ENCODE peak calls at places on chromosomes 12 and 14, in four cellular contexts. K, N, A and O are unnamed samples.

GRCh38 chr14:94004015-94004414 is 6.9 kb downstream of the CCDC197 start:
- DNase-seq in A (no peak), N (no peak), K (no peak), O (no peak)

GRCh38 chr14:62645649-62646048 is 399.6 kb downstream of the KCNH5 start:
- DNase-seq in N (no peak), K (no peak), A (no peak), O (no peak)

GRCh38 chr14:77407158-77407557 is 16.2 kb downstream of the NOXRED1 start:
- DNase-seq in N (no peak), K (no peak), A (no peak), O (no peak)

GRCh38 chr14:54809767-54810166 is 92.9 kb downstream of the GCH1 start:
- DNase-seq in A (no peak), K (no peak), N (no peak), O (no peak)

GRCh38 chr12:42648061-42648460 is 58.5 kb upstream of the PRICKLE1 start:
- DNase-seq in N (no peak), K (no peak), A (no peak), O (no peak)

GRCh38 chr14:71321556-71322315 is 414.5 kb downstream of the PCNX1 start:
- DNase-seq in K (peak; percentile 19), N (no peak), A (no peak), O (no peak)

GRCh38 chr12:57087689-57088441 is 1.0 kb upstream of the NAB2 start:
- DNase-seq in K (peak; percentile 86), N (peak; percentile 86), A (peak; percentile 98), O (peak; percentile 92)

GRCh38 chr14:99879401-99880295 is 86.4 kb downstream of the EML1 start:
- DNase-seq in A (no peak), K (no peak), N (no peak), O (no peak)

GRCh38 chr14:101470266-101470665 is 91.0 kb upstream of the DIO3 start:
- DNase-seq in K (no peak), A (no peak), N (peak; percentile 14), O (peak; percentile 62)

GRCh38 chr12:94731733-94732360 is 81.5 kb upstream of the TMCC3 start:
- DNase-seq in K (no peak), A (no peak), N (no peak), O (no peak)

GRCh38 chr12:74021937-74022336 is 515.7 kb upstream of the ATXN7L3B start:
- DNase-seq in N (peak; percentile 48), A (no peak), K (no peak), O (no peak)

GRCh38 chr12:94969424-94969823 is 34.1 kb downstream of the NDUFA12 start:
- DNase-seq in K (no peak), A (no peak), N (no peak), O (no peak)

GRCh38 chr12:38904932-38905479 is 385 bp downstream of the CPNE8 start:
- DNase-seq in A (peak; percentile 95), K (peak; percentile 79), N (peak; percentile 64), O (peak; percentile 91)

GRCh38 chr12:42707312-42707711 is 117.8 kb upstream of the PRICKLE1 start:
- DNase-seq in A (no peak), K (no peak), N (no peak), O (no peak)

GRCh38 chr12:779745-780734 is 27.7 kb downstream of the WNK1 start:
- DNase-seq in K (no peak), N (no peak), A (no peak), O (no peak)

GRCh38 chr14:91244501-91244901 is at the start of gene GPR68:
- DNase-seq in N (peak; percentile 57), A (peak; percentile 84), K (no peak), O (no peak)

GRCh38 chr12:49160415-49160814 is 28.5 kb downstream of the TUBA1A start:
- DNase-seq in K (no peak), N (no peak), A (no peak), O (no peak)

GRCh38 chr12:66087365-66087943 is 43.1 kb downstream of the LLPH start:
- DNase-seq in N (peak; percentile 60), K (peak; percentile 90), A (peak; percentile 71), O (no peak)

GRCh38 chr12:120820885-120821510 is 83.2 kb downstream of the SPPL3 start:
- DNase-seq in N (no peak), A (no peak), K (no peak), O (no peak)

GRCh38 chr12:111642681-111643427 is 42.9 kb downstream of the BRAP start:
- DNase-seq in A (no peak), N (no peak), K (no peak), O (no peak)

GRCh38 chr12:106791531-106791930 is 17.0 kb downstream of the RIC8B start:
- DNase-seq in N (no peak), A (no peak), K (no peak), O (no peak)

DNA sequence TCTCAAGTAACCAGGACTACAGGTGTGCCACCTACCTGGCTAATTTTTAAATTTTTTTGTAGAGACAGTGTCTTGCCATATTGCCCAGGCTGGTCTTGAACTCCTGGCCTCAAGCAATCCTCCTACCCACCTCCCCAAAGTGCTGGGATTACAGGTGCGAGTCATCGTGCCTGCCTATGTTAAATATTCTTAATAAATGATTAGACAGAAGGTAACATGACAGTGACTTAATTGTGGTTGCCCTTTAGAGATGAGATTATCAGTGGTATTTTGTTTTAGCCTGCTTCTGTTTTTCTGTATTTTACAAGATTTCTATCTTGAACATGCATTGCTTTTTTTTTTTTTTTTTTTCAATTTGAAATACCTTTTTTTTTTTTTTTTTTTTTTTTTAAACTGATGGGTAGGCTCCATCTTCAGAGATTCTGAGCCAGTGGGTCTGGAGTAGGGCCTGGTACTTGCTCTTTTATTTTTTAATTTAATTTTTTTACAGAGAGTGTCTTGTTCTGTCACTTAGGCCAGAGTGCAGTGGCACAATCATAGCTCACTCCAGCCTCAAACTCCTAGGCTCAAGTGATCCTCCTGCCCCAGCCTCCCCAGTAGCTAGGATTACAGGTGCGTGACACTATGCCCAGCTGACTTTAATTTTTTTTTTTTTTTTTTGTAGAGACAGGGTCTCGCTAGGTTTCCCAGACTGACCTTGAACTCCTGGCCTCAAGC is 88.4 kb downstream of the BORCS5 start:
- DNase-seq in K (no peak), A (no peak), N (no peak), O (no peak)
- TF ChIP-seq CTCF in K (no peak), A (no peak), N (no peak), O (no peak)

GRCh38 chr12:124400124-124400523 is 105.2 kb downstream of the RFLNA start:
- DNase-seq in A (no peak), K (no peak), N (no peak), O (no peak)
- H3K36me3 ChIP-seq in A (peaks cover 7% of the 10 kb centered on the region), K (peaks cover 8% of the 10 kb centered on the region), N (peaks cover 43% of the 10 kb centered on the region), O (peaks cover 55% of the 10 kb centered on the region)

DNA sequence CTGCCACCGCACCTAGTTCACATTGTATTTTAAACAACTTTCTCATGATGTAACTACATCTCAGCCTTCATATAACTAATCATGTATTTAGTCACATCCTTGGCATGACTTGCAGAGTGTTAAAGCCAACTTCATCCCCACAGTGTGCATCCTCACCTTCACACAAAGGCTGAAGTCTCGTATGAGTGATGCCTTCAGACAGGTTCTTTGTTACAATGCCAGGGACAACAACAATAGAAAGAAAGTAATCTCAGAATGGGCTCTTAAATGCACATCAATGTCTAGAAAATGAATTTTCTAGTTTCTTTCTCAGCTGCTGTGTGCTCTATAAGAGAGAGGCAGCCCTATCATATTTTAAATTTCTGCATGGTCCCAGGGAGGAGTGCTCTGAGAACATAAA is 221.3 kb downstream of the DIO2 start:
- DNase-seq in K (no peak), N (no peak), A (no peak), O (no peak)
- TF ChIP-seq EP300 in K (no peak), N (no peak), A (no peak), O (no peak)

DNA sequence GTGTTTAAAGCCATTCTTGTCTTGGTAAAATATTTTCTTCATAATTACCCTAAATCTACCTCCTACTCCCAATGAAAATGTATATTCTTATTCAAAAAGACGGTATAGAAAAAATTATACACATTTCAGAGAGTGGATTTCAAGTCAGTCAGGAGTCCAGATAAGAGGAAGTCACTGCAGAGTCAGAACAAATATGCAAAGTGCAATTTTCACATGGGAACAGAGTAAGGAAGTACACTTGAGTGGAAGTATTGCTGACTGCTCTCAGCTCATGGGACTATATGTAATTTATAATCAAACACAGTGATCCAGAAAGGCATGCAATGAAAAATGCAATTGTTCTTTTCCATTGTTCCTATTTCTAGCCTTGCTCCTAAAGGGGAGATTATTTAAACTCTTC is 1128.0 kb downstream of the AACS start:
- DNase-seq in N (no peak), A (no peak), K (no peak), O (no peak)
- TF ChIP-seq CTCF in N (no peak), A (no peak), K (no peak), O (no peak)

GRCh38 chr12:47800582-47800981 is 19.1 kb downstream of the HDAC7 start:
- DNase-seq in A (no peak), K (no peak), N (no peak), O (no peak)

GRCh38 chr12:47797432-47797831 is 22.3 kb downstream of the HDAC7 start:
- DNase-seq in N (peak; percentile 49), A (no peak), K (no peak), O (no peak)

GRCh38 chr12:47798481-47798948 is 21.2 kb downstream of the HDAC7 start:
- DNase-seq in A (no peak), N (no peak), K (no peak), O (no peak)

GRCh38 chr12:47801170-47801903 is 18.4 kb downstream of the HDAC7 start:
- DNase-seq in A (no peak), K (no peak), N (no peak), O (no peak)

DNA sequence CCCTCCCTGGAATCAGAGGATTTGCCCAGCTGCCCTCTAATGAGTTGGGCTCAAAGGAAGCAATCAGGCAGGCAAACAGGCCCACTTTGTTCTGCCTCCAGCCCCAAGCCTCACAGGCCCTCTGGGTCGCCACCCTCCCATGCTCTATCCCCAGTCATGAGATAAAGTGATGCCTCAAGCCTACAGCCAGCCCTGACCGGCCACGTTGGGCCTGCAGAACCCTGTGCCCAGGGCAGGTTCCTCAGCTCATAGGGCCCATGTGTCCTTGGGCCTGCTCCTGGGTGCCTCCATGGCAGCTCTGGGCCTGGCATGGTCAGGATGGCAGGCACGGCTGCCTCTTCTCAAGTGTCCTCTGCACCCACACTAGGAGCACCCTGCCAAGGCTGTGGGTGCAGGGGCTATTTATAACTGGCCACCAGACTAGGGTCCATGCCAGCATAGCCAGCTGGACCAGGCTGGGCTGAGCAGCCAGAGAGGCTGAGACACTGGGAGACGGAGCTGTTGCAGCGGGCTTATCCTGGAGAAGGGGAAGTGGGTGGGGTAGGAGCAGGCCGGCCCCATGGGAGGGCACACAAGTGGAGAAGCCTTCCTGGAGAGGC is 20.2 kb downstream of the HDAC7 start:
- DNase-seq in K (no peak), A (peak; percentile 88), N (no peak), O (no peak)
- H3K36me3 ChIP-seq in K (peaks cover 23% of the 10 kb centered on the region), A (peaks cover 37% of the 10 kb centered on the region), N (peaks cover 42% of the 10 kb centered on the region), O (peaks cover 57% of the 10 kb centered on the region)

GRCh38 chr12:27330846-27331245 is 1.8 kb upstream of the BMAL2 start:
- DNase-seq in A (no peak), K (no peak), N (no peak), O (no peak)

GRCh38 chr12:27331927-27332324 is 710 bp upstream of the BMAL2 start:
- DNase-seq in K (no peak), N (no peak), A (no peak), O (no peak)

GRCh38 chr12:27332407-27333310 is at the start of gene BMAL2:
- DNase-seq in K (no peak), N (peak; percentile 54), A (no peak), O (no peak)

GRCh38 chr12:27333311-27334009 is 824 bp downstream of the BMAL2 start:
- DNase-seq in N (peak; percentile 53), A (peak; percentile 67), K (peak; percentile 22), O (peak; percentile 69)

GRCh38 chr12:27331299-27331926 is 1.2 kb upstream of the BMAL2 start:
- DNase-seq in A (no peak), K (no peak), N (no peak), O (no peak)
- TF ChIP-seq EP300 in A (no peak), K (peak; percentile 42), N (no peak), O (no peak)